ENCODE peak calls at places on chromosomes 4 and X, in four cellular contexts. G, A, Y and S are unnamed samples.

GRCh38 chr4:71294301-71294700 is 44.5 kb upstream of the SLC4A4 start:
- DNase-seq in G (no peak), A (no peak), Y (no peak), S (no peak)

GRCh38 chr4:173647902-173648301 is 117.9 kb upstream of the HAND2 start:
- DNase-seq in G (no peak), A (no peak), Y (no peak), S (no peak)

GRCh38 chrX:78104447-78105176 is 564 bp downstream of the PGK1 start:
- DNase-seq in G (peak), A (peak), Y (no peak), S (no peak)

GRCh38 chrX:117840645-117841044 is 276.0 kb downstream of the KLHL13 start:
- DNase-seq in G (no peak), A (no peak), Y (no peak), S (no peak)

GRCh38 chr4:2359591-2360390 is 58.7 kb downstream of the ZFYVE28 start:
- DNase-seq in G (no peak), A (no peak), Y (no peak), S (no peak)

GRCh38 chr4:163175971-163176958 is 9.6 kb upstream of the NAF1 start:
- DNase-seq in G (no peak), A (no peak), Y (no peak), S (no peak)

GRCh38 chr4:32472918-32473317 is 1752.7 kb downstream of the PCDH7 start:
- DNase-seq in G (no peak), A (no peak), Y (no peak), S (no peak)

GRCh38 chr4:149897784-149898183 is 82.1 kb upstream of the IQCM start:
- DNase-seq in G (peak), A (peak), Y (no peak), S (no peak)

GRCh38 chr4:169208516-169208915 is 62.2 kb downstream of the SH3RF1 start:
- DNase-seq in G (no peak), A (no peak), Y (no peak), S (no peak)

GRCh38 chrX:118655561-118656246 is 71.7 kb upstream of the IL13RA1 start:
- DNase-seq in G (no peak), A (peak), Y (no peak), S (peak)

GRCh38 chr4:3813151-3813905 is 47.1 kb downstream of the ADRA2C start:
- DNase-seq in G (no peak), A (no peak), Y (no peak), S (no peak)

GRCh38 chr4:118981171-118981838 is 92.7 kb downstream of the SYNPO2 start:
- DNase-seq in G (no peak), A (no peak), Y (no peak), S (peak)

GRCh38 chr4:25949994-25950393 is 36.0 kb downstream of the SMIM20 start:
- DNase-seq in G (no peak), A (no peak), Y (no peak), S (no peak)

GRCh38 chrX:9730752-9731151 is 34.9 kb downstream of the GPR143 start:
- DNase-seq in G (peak), A (no peak), Y (no peak), S (no peak)

GRCh38 chrX:105745863-105746262 is 76.5 kb upstream of the NRK start:
- DNase-seq in G (peak), A (no peak), Y (no peak), S (no peak)

GRCh38 chr4:99817310-99817885 is 771 bp downstream of the DAPP1 start:
- DNase-seq in G (peak), A (no peak), Y (no peak), S (no peak)

GRCh38 chrX:80388206-80388605 is 32.0 kb upstream of the TENT5D start:
- DNase-seq in G (no peak), A (no peak), Y (no peak), S (no peak)

GRCh38 chr4:109079731-109080130 is 222.7 kb downstream of the COL25A1 start:
- DNase-seq in G (peak), A (no peak), Y (no peak), S (no peak)

GRCh38 chr4:8555716-8556115 is 24.5 kb upstream of the GPR78 start:
- DNase-seq in G (no peak), A (no peak), Y (no peak), S (no peak)

GRCh38 chr4:119025440-119025839 is 110.2 kb upstream of the MYOZ2 start:
- DNase-seq in G (peak), A (peak), Y (no peak), S (no peak)

GRCh38 chrX:102697506-102697905 is 14.7 kb upstream of the GPRASP2 start:
- DNase-seq in G (no peak), A (peak), Y (no peak), S (no peak)

GRCh38 chr4:90727938-90728337 is 600.7 kb downstream of the CCSER1 start:
- DNase-seq in G (peak), A (no peak), Y (no peak), S (no peak)

GRCh38 chr4:54433686-54434085 is 204.6 kb downstream of the PDGFRA start:
- DNase-seq in G (no peak), A (peak), Y (no peak), S (no peak)

GRCh38 chrX:119758682-119759332 is 419 bp downstream of the SOWAHD start:
- DNase-seq in G (no peak), A (no peak), Y (no peak), S (no peak)

GRCh38 chr4:102247041-102247440 is 98.2 kb downstream of the SLC39A8 start:
- DNase-seq in G (no peak), A (no peak), Y (no peak), S (no peak)

GRCh38 chr4:125833-126232 is 1.5 kb downstream of the ZNF718 start:
- DNase-seq in G (no peak), A (no peak), Y (no peak), S (no peak)

GRCh38 chrX:10582215-10582733 is 38.1 kb downstream of the MID1 start:
- DNase-seq in G (no peak), A (peak), Y (no peak), S (no peak)

GRCh38 chr4:65033899-65034298 is 624.6 kb upstream of the TECRL start:
- DNase-seq in G (no peak), A (no peak), Y (no peak), S (no peak)

GRCh38 chrX:21639775-21640174 is 18.4 kb downstream of the KLHL34 start:
- DNase-seq in G (no peak), A (no peak), Y (no peak), S (no peak)

GRCh38 chr4:24747234-24747975 is 48.0 kb upstream of the SOD3 start:
- DNase-seq in G (no peak), A (no peak), Y (no peak), S (no peak)

GRCh38 chrX:12956704-12957541 is 18.0 kb upstream of the TMSB4X start:
- DNase-seq in G (peak), A (peak), Y (no peak), S (no peak)

GRCh38 chrX:7164174-7164573 is 16.2 kb upstream of the PUDP start:
- DNase-seq in G (no peak), A (no peak), Y (no peak), S (no peak)

GRCh38 chr4:1400861-1401408 is 5.3 kb downstream of the NKX1-1 start:
- DNase-seq in G (no peak), A (no peak), Y (no peak), S (no peak)